ENCODE peak calls at places on chromosomes 11 and 22, in four cellular contexts. C is heart right ventricle, R is neuronal stem cell, S is lung. V is an unnamed sample.
A peak's percentile ranks its signal among the peaks of the same experiment; 100 is the strongest.

GRCh38 chr11:2299773-2300172 is 1.9 kb downstream of the C11orf21 start:
- DNase-seq in C (no peak), R (no peak), S (no peak), V (no peak)

GRCh38 chr22:37566329-37566837 is 6.1 kb downstream of the CDC42EP1 start:
- DNase-seq in C (no peak), R (no peak), S (no peak), V (peak; percentile 34)

GRCh38 chr22:46050451-46050845 is 73.5 kb upstream of the WNT7B start:
- DNase-seq in C (no peak), R (no peak), S (no peak), V (no peak)

GRCh38 chr22:22026157-22026831 is 43.7 kb upstream of the TOP3B start:
- DNase-seq in C (no peak), R (no peak), S (no peak), V (no peak)

GRCh38 chr22:40193429-40194421 is 16.0 kb downstream of the TNRC6B start:
- DNase-seq in C (no peak), R (no peak), S (no peak), V (no peak)

GRCh38 chr11:132941024-132941646 is 591.2 kb downstream of the OPCML start:
- DNase-seq in C (peak; percentile 22), R (peak; percentile 23), S (no peak), V (no peak)

GRCh38 chr22:24834845-24835570 is 29.0 kb downstream of the SGSM1 start:
- DNase-seq in C (no peak), R (no peak), S (no peak), V (no peak)

GRCh38 chr22:30979932-30980331 is 10.9 kb downstream of the TUG1 start:
- DNase-seq in C (no peak), R (no peak), S (no peak), V (no peak)

GRCh38 chr11:114889464-114890065 is 211.2 kb downstream of the NXPE2 start:
- DNase-seq in C (peak; percentile 38), R (peak; percentile 53), S (no peak), V (no peak)

GRCh38 chr11:7486731-7487130 is 1.4 kb downstream of the OLFML1 start:
- DNase-seq in C (peak; percentile 6), R (no peak), S (no peak), V (no peak)

GRCh38 chr11:13415201-13415600 is 47.8 kb downstream of the BTBD10 start:
- DNase-seq in C (no peak), R (no peak), S (no peak), V (no peak)

GRCh38 chr11:113781682-113782081 is 2.1 kb downstream of the CLDN25 start:
- DNase-seq in C (no peak), R (no peak), S (no peak), V (no peak)

GRCh38 chr11:13207665-13208594 is 69.7 kb upstream of the BMAL1 start:
- DNase-seq in C (no peak), R (no peak), S (peak; percentile 55), V (no peak)

GRCh38 chr22:39710380-39711117 is 140.0 kb downstream of the CACNA1I start:
- DNase-seq in C (peak; percentile 47), R (no peak), S (no peak), V (no peak)

GRCh38 chr11:61071880-61072279 is 30.4 kb upstream of the CD5 start:
- DNase-seq in C (no peak), R (no peak), S (no peak), V (no peak)

GRCh38 chr11:119829407-119829806 is 100.4 kb upstream of the NECTIN1 start:
- DNase-seq in C (peak; percentile 13), R (no peak), S (no peak), V (no peak)

GRCh38 chr11:120151536-120151935 is 13.6 kb upstream of the TRIM29 start:
- DNase-seq in C (no peak), R (no peak), S (no peak), V (no peak)

GRCh38 chr11:118156531-118157185 is 4.0 kb upstream of the SCN4B start:
- DNase-seq in C (no peak), R (no peak), S (no peak), V (no peak)

GRCh38 chr11:12573707-12574106 is 100.5 kb upstream of the TEAD1 start:
- DNase-seq in C (no peak), R (no peak), S (no peak), V (no peak)

GRCh38 chr11:106222626-106223025 is 145.2 kb downstream of the AASDHPPT start:
- DNase-seq in C (no peak), R (no peak), S (no peak), V (no peak)

GRCh38 chr11:119729581-119730346 is 764 bp upstream of the NECTIN1 start:
- DNase-seq in C (peak; percentile 79), R (peak; percentile 29), S (peak; percentile 71), V (peak; percentile 54)

GRCh38 chr11:72685560-72686480 is 11.6 kb upstream of the PDE2A start:
- DNase-seq in C (peak; percentile 42), R (no peak), S (no peak), V (no peak)

GRCh38 chr11:39817248-39817647 is 1642.2 kb downstream of the LRRC4C start:
- DNase-seq in C (no peak), R (no peak), S (no peak), V (no peak)

GRCh38 chr11:94129505-94130335 is 1.1 kb downstream of the PANX1 start:
- DNase-seq in C (peak; percentile 43), R (no peak), S (no peak), V (no peak)

GRCh38 chr22:21563912-21564311 is 3.6 kb upstream of the UBE2L3 start:
- DNase-seq in C (no peak), R (no peak), S (no peak), V (no peak)

GRCh38 chr22:43004362-43005035 is 10.4 kb downstream of the PACSIN2 start:
- DNase-seq in C (no peak), R (no peak), S (no peak), V (no peak)

GRCh38 chr11:43404406-43404805 is 45.7 kb downstream of the TTC17 start:
- DNase-seq in C (no peak), R (no peak), S (no peak), V (no peak)

GRCh38 chr11:6677018-6677417 is 6.1 kb downstream of the MRPL17 start:
- DNase-seq in C (no peak), R (no peak), S (no peak), V (no peak)

GRCh38 chr11:27041141-27041869 is 690 bp downstream of the BBOX1 start:
- DNase-seq in C (no peak), R (peak; percentile 14), S (no peak), V (no peak)

GRCh38 chr11:74677131-74677530 is 54.1 kb downstream of the CHRDL2 start:
- DNase-seq in C (no peak), R (no peak), S (no peak), V (no peak)

DNA sequence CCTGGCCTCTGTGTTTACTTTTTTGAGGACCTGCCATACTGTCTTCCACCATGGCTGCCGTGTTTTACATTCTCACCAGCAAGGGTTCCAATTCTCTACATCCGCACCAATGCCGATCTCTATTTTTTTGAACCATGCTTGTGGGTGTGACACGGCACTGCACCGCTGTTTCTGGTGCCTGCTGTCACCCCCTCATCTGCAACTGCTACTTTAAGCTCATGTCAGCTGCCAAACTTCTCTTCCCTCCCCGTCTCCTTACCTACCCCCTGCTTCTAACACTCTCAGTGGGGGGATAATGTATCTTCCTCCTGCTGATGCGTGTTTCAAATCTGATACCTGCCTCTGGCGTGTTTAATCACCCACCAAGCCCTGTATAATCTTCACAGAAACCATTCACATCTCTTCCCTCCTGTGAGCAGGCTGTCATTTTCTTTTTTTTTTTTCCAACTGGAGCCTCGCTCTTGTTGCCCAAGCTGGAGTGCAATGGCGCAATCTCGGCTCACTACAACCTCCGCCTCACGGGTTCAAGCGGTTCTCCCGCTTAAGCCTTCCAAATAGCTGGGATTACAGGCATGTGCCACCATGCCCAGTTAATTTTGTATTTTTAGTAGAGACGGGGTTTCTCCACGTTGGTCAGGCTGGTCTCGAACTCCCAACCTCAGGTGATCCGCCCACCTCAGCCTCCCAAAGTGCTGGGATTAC is 2.8 kb downstream of the SLC25A18 start:
- DNase-seq in C (no peak), R (no peak), S (no peak), V (no peak)
- H3K27ac ChIP-seq in C (peak overlapping the region; percentile 39), R (no peak overlapping the region), S (no peak overlapping the region), V (peak overlapping the region; percentile 59)

GRCh38 chr22:26416256-26416655 is 12.8 kb upstream of the ASPHD2 start:
- DNase-seq in C (no peak), R (no peak), S (no peak), V (no peak)

GRCh38 chr22:26416670-26417270 is 12.3 kb upstream of the ASPHD2 start:
- DNase-seq in C (no peak), R (no peak), S (no peak), V (no peak)

GRCh38 chr22:26414347-26414746 is 14.7 kb upstream of the ASPHD2 start:
- DNase-seq in C (no peak), R (no peak), S (no peak), V (no peak)

GRCh38 chr22:26418620-26419019 is 10.4 kb upstream of the ASPHD2 start:
- DNase-seq in C (no peak), R (no peak), S (no peak), V (no peak)

DNA sequence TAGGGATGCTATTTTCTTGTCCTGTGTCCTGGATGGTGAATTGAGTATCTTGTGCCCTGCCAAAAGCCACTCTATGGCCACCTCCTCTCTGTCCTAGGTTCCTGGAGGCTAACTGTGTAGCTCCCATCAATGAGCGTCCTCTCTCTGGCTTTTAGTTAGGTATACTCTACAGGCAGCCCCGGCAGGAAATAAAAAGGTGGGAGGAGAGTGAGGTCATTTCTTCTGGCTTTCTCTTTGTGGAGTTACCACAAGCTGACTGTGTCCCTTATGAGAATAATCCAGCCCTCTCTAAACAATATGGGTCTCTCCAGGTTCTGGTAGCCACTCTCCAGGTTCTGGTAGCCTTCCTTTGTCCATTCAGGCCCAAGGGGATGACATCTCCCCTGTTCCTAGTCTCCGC is 11.7 kb upstream of the ASPHD2 start:
- DNase-seq in C (no peak), R (no peak), S (no peak), V (no peak)
- H3K27ac ChIP-seq in C (no peak overlapping the region), R (no peak overlapping the region), S (no peak overlapping the region), V (no peak overlapping the region)

DNA sequence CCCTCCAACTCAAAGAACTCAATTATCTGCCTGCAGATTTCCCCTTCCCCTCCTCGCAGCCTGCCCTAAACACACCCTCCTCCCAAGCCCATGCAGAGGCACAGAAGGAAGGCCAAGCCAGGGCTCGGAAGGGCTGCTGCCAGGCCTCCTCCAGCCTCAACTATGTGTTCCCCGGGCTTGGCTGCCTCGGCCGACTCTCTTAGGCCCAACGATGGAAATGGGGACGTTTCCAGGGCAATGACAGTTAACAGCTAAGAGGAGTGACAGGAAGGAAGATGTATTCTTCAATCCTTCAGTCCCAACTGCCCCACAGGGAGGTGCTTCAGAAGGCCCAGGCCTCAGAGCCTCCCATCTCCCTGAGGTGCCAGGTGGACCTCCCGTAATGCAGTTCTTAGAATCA is 104.0 kb upstream of the AKIP1 start:
- DNase-seq in C (no peak), R (no peak), S (no peak), V (no peak)
- H3K27ac ChIP-seq in C (peak overlapping the region; percentile 89), R (peak overlapping the region; percentile 45), S (peak overlapping the region; percentile 58), V (no peak overlapping the region)

GRCh38 chr22:20545681-20546521 is 38.5 kb downstream of the MED15 start:
- DNase-seq in C (no peak), R (no peak), S (no peak), V (no peak)
- H3K27ac ChIP-seq in C (no peak overlapping the region), R (peak overlapping the region; percentile 47), S (no peak overlapping the region), V (peak overlapping the region; percentile 51)